ENCODE peak calls at places on chromosome 20, in four cellular contexts. One of them, this sample, is unnamed.

GRCh38 chr20:2289475-2289874 is 6.3 kb upstream of the TGM3 start:
- DNase-seq in aorta: no peak
- DNase-seq in A549: no peak
- DNase-seq in SJSA1: peak; percentile 34
- DNase-seq in this sample: no peak

GRCh38 chr20:41169791-41170351 is 32.5 kb downstream of the PLCG1 start:
- DNase-seq in A549: no peak
- DNase-seq in aorta: no peak
- DNase-seq in SJSA1: no peak
- DNase-seq in this sample: no peak

GRCh38 chr20:32557284-32557683 is 27.8 kb downstream of the NOL4L start:
- DNase-seq in A549: no peak
- DNase-seq in SJSA1: no peak
- DNase-seq in aorta: no peak
- DNase-seq in this sample: no peak

GRCh38 chr20:60378620-60379019 is 420.4 kb downstream of the CDH26 start:
- DNase-seq in A549: no peak
- DNase-seq in aorta: no peak
- DNase-seq in SJSA1: no peak
- DNase-seq in this sample: no peak

GRCh38 chr20:60630609-60631008 is 621.5 kb upstream of the CDH4 start:
- DNase-seq in aorta: no peak
- DNase-seq in SJSA1: no peak
- DNase-seq in A549: no peak
- DNase-seq in this sample: peak; percentile 8

GRCh38 chr20:33664085-33664761 is 2.1 kb downstream of the C20orf144 start:
- DNase-seq in SJSA1: no peak
- DNase-seq in aorta: no peak
- DNase-seq in A549: no peak
- DNase-seq in this sample: no peak

GRCh38 chr20:54093423-54094267 is 23.3 kb upstream of the BCAS1 start:
- DNase-seq in A549: no peak
- DNase-seq in aorta: no peak
- DNase-seq in SJSA1: no peak
- DNase-seq in this sample: no peak

GRCh38 chr20:32652739-32653526 is 20.8 kb downstream of the C20orf203 start:
- DNase-seq in A549: peak; percentile 76
- DNase-seq in SJSA1: peak; percentile 88
- DNase-seq in aorta: peak; percentile 88
- DNase-seq in this sample: peak; percentile 12

GRCh38 chr20:44886276-44886671 is 769 bp downstream of the YWHAB start:
- DNase-seq in aorta: no peak
- DNase-seq in A549: no peak
- DNase-seq in SJSA1: no peak
- DNase-seq in this sample: no peak

GRCh38 chr20:44092551-44093248 is 94.3 kb downstream of the JPH2 start:
- DNase-seq in A549: peak; percentile 60
- DNase-seq in aorta: no peak
- DNase-seq in SJSA1: peak; percentile 31
- DNase-seq in this sample: no peak

GRCh38 chr20:57451759-57452661 is 60.8 kb downstream of the RBM38 start:
- DNase-seq in A549: no peak
- DNase-seq in SJSA1: no peak
- DNase-seq in aorta: no peak
- DNase-seq in this sample: no peak

GRCh38 chr20:1061484-1062221 is 56.7 kb upstream of the PSMF1 start:
- DNase-seq in A549: no peak
- DNase-seq in aorta: no peak
- DNase-seq in SJSA1: no peak
- DNase-seq in this sample: no peak

GRCh38 chr20:32327087-32327681 is 30.9 kb upstream of the ASXL1 start:
- DNase-seq in SJSA1: no peak
- DNase-seq in aorta: no peak
- DNase-seq in A549: no peak
- DNase-seq in this sample: no peak

GRCh38 chr20:38489181-38489580 is 16.5 kb downstream of the RALGAPB start:
- DNase-seq in aorta: no peak
- DNase-seq in A549: no peak
- DNase-seq in SJSA1: no peak
- DNase-seq in this sample: no peak

GRCh38 chr20:53547664-53548239 is 45.9 kb downstream of the ZNF217 start:
- DNase-seq in SJSA1: peak; percentile 60
- DNase-seq in aorta: no peak
- DNase-seq in A549: peak; percentile 69
- DNase-seq in this sample: peak; percentile 24

GRCh38 chr20:7124120-7124519 is 356.6 kb downstream of the BMP2 start:
- DNase-seq in aorta: no peak
- DNase-seq in A549: no peak
- DNase-seq in SJSA1: no peak
- DNase-seq in this sample: no peak

GRCh38 chr20:45470939-45471338 is 1.4 kb downstream of the WFDC2 start:
- DNase-seq in aorta: no peak
- DNase-seq in SJSA1: no peak
- DNase-seq in A549: no peak
- DNase-seq in this sample: no peak

GRCh38 chr20:64035066-64035932 is 683 bp upstream of the C20orf204 start:
- DNase-seq in SJSA1: no peak
- DNase-seq in A549: no peak
- DNase-seq in aorta: no peak
- DNase-seq in this sample: no peak

GRCh38 chr20:64036346-64037198 is 590 bp downstream of the C20orf204 start:
- DNase-seq in SJSA1: no peak
- DNase-seq in A549: no peak
- DNase-seq in aorta: no peak
- DNase-seq in this sample: no peak

GRCh38 chr20:64037199-64037497 is 1.2 kb downstream of the C20orf204 start:
- DNase-seq in SJSA1: no peak
- DNase-seq in A549: no peak
- DNase-seq in aorta: no peak
- DNase-seq in this sample: no peak

GRCh38 chr20:64037498-64038213 is 1.7 kb downstream of the C20orf204 start:
- DNase-seq in A549: no peak
- DNase-seq in aorta: no peak
- DNase-seq in SJSA1: no peak
- DNase-seq in this sample: no peak

DNA sequence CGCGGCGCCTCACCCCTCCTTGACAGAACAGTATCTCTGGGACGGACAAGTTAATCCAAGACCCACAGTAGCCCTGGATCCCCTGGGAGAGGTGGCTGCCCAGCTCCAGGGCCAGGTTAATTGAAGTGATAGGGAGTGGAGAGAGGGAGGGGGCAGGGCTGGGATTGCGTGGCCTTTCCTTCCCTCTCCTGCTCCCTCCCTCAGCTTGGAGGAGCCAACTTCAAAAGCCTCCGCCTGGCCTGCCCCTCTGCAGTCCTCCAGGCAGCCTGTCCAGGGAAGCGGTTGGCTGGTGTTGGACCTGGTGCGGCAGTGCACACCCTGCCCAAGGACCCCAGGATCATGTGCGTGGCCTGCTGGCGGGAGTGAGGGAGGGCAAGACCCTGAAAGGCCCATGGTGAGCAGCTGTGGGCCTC is at the start of gene C20orf204:
- DNase-seq in SJSA1: no peak
- DNase-seq in A549: no peak
- DNase-seq in aorta: no peak
- DNase-seq in this sample: no peak
- H3K4me3 ChIP-seq in SJSA1: no peak within 1 kb of the TSS
- H3K4me3 ChIP-seq in A549: no peak within 1 kb of the TSS
- H3K4me3 ChIP-seq in aorta: no peak within 1 kb of the TSS
- H3K4me3 ChIP-seq in this sample: no peak within 1 kb of the TSS

DNA sequence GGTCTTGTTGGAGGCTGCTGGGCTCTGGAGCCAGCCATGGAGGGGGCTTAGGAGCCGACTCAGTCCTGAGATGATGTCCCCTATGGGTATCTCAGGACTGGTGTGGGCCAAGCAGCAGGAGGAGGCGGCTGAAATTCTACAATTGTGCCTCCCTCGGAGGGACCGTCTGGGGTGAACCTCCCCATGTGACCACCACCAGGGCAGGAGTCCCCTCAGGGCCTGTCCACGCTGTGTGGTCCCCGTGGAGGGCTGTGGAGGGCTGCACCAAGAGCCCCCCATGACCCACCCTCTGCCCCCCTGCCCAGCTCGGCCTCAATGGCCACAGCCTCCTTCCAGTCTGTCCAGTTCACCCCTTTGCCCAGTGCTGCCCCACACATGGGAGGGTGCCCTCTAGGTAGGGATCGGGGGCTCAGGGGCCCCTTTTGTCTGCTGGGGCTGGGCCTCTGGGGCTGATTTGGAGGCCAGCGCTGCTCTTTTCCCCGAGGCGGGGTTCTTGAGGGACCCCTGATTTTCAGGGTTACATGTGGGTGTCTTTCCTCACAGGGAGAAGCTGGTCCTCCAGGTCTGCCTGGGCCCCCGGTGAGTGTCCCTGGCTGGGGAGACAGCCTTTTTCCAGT is 1.2 kb downstream of the COL9A3 start:
- DNase-seq in SJSA1: no peak
- DNase-seq in A549: no peak
- DNase-seq in aorta: no peak
- DNase-seq in this sample: no peak
- H3K4me3 ChIP-seq in SJSA1: no peak overlapping the region
- H3K4me3 ChIP-seq in A549: no peak overlapping the region
- H3K4me3 ChIP-seq in aorta: no peak overlapping the region
- H3K4me3 ChIP-seq in this sample: peak overlapping the region; percentile 10

DNA sequence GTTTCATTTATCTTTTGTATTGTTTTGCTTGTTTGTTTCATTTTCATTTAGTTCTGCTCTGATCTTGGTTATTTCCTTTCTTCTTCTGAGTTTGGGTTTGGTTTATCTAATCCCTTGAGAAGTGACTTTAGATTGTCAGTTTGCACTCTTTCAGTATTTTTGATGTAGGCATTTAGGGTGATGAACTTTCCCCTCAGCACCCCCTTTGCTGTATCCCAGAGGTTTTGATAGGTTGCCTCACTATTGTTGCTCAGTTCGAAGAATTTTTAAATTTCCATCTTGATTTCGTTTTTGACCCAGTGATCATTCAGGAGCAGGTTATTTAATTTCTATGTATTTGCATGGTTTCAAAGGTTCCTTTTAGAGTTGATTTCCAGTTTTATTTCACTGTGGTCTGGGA is 119.6 kb upstream of the SSTR4 start:
- DNase-seq in A549: no peak
- DNase-seq in SJSA1: no peak
- DNase-seq in aorta: no peak
- DNase-seq in this sample: no peak
- H3K4me3 ChIP-seq in A549: no peak overlapping the region
- H3K4me3 ChIP-seq in SJSA1: no peak overlapping the region
- H3K4me3 ChIP-seq in aorta: no peak overlapping the region
- H3K4me3 ChIP-seq in this sample: no peak overlapping the region

GRCh38 chr20:47263080-47263479 is 93.4 kb downstream of the ZMYND8 start:
- DNase-seq in SJSA1: no peak
- DNase-seq in aorta: no peak
- DNase-seq in A549: no peak
- DNase-seq in this sample: no peak
- H3K4me3 ChIP-seq in SJSA1: no peak overlapping the region
- H3K4me3 ChIP-seq in aorta: no peak overlapping the region
- H3K4me3 ChIP-seq in A549: no peak overlapping the region
- H3K4me3 ChIP-seq in this sample: no peak overlapping the region

DNA sequence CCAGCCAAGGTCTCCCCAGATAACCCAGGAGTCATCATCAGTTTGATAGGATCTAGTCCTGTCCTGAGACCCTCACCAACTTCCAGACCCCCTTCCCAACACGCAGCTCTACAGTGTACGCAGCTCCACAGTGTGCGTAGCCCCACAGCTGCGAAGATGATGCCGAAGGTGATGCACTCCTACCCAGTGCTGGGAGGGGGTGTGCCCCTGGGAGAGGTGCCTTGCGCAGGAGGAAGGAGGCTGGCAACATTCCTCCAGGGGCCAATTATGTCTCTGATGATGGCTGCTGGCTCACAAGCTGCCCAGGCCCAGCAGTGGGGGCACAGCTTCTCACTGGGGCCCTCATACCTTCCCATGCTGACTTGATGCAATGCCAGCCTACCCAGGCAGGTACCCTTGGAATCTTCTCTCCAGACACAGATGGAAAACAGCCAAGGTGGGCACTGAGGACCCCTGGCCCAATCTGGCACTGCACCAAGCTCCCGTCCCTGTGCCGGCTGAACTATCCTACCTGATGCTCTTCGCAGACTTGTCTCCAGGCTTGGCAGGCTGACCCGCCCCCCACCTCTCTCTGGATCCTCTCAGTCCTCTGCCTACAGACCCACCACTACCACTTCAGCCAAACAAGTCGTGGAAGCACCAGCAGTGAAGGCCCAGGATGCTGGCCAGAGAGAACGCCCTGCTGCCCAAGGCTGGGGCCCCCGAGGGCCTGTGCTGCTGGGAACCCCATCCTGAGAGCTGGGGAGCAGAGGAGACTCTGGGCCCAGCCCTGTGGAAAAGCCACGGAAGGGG is 1.4 kb downstream of the ZNF512B start:
- DNase-seq in SJSA1: no peak
- DNase-seq in aorta: no peak
- DNase-seq in A549: no peak
- DNase-seq in this sample: no peak
- H3K4me3 ChIP-seq in SJSA1: peak overlapping the region; percentile 75
- H3K4me3 ChIP-seq in aorta: no peak overlapping the region
- H3K4me3 ChIP-seq in A549: peak overlapping the region; percentile 72
- H3K4me3 ChIP-seq in this sample: peak overlapping the region; percentile 54